ENCODE peak calls at places on chromosome 21, in nine cellular contexts. X is tibial nerve, M is sigmoid colon, U is A549, H is stomach, C is suprapubic skin, V is transverse colon, A is K562, Y is SK-N-SH. R is an unnamed sample.

GRCh38 chr21:37877171-37877570 is 39.1 kb downstream of the KCNJ6 start:
- DNase-seq in X (no peak), U (no peak), M (no peak), C (no peak), Y (no peak), V (no peak), A (no peak), H (no peak), R (no peak)

GRCh38 chr21:14591277-14591876 is 45.3 kb upstream of the SAMSN1 start:
- DNase-seq in X (no peak), V (no peak), M (no peak), H (no peak), C (no peak), U (no peak), Y (no peak), A (no peak), R (no peak)

GRCh38 chr21:34609244-34609950 is 5.5 kb downstream of the RCAN1 start:
- DNase-seq in C (no peak), X (no peak), A (no peak), Y (no peak), U (no peak), V (no peak), M (no peak), H (no peak), R (no peak)

GRCh38 chr21:32645261-32646182 is 33.3 kb upstream of the CFAP298 start:
- DNase-seq in V (no peak), X (no peak), U (no peak), H (no peak), C (no peak), A (peak), Y (no peak), M (no peak), R (no peak)

GRCh38 chr21:44599264-44600029 is 950 bp upstream of the KRTAP10-7 start:
- DNase-seq in X (no peak), M (no peak), U (no peak), A (no peak), H (no peak), C (no peak), Y (no peak), V (no peak), R (no peak)

GRCh38 chr21:31921079-31921478 is 48.3 kb downstream of the HUNK start:
- DNase-seq in U (peak), V (no peak), X (no peak), A (no peak), H (no peak), Y (no peak), C (no peak), M (no peak), R (no peak)

GRCh38 chr21:15976807-15977206 is 247.0 kb downstream of the USP25 start:
- DNase-seq in V (no peak), C (no peak), H (no peak), Y (no peak), U (peak), M (no peak), A (no peak), X (no peak), R (no peak)

GRCh38 chr21:31354604-31355443 is 10.8 kb upstream of the TIAM1 start:
- DNase-seq in V (peak), M (no peak), Y (no peak), C (no peak), X (no peak), H (peak), A (peak), U (peak), R (no peak)

GRCh38 chr21:33767236-33767635 is 124.9 kb downstream of the ITSN1 start:
- DNase-seq in U (no peak), H (no peak), A (no peak), V (no peak), X (no peak), C (no peak), Y (no peak), M (no peak), R (no peak)

GRCh38 chr21:38567577-38568360 is 69.5 kb upstream of the ERG start:
- DNase-seq in V (no peak), A (no peak), C (no peak), H (no peak), M (no peak), X (no peak), Y (peak), U (no peak), R (no peak)

GRCh38 chr21:25908495-25908894 is 173.7 kb downstream of the GABPA start:
- DNase-seq in Y (no peak), X (no peak), U (no peak), V (no peak), A (no peak), H (no peak), C (no peak), M (no peak), R (no peak)

GRCh38 chr21:42319368-42319767 is 4.2 kb upstream of the TFF3 start:
- DNase-seq in Y (no peak), H (no peak), U (no peak), V (no peak), C (no peak), A (no peak), X (no peak), M (peak), R (peak)

GRCh38 chr21:16797530-16797929 is 715.3 kb upstream of the CXADR start:
- DNase-seq in X (no peak), H (no peak), C (no peak), A (no peak), M (no peak), U (no peak), Y (no peak), V (no peak), R (no peak)

GRCh38 chr21:27646691-27647090 is 679.8 kb upstream of the ADAMTS5 start:
- DNase-seq in X (no peak), M (no peak), A (no peak), Y (no peak), U (no peak), V (no peak), H (no peak), C (no peak), R (no peak)

GRCh38 chr21:39083377-39084008 is 99.8 kb downstream of the PSMG1 start:
- DNase-seq in A (no peak), V (peak), X (peak), H (peak), C (no peak), Y (no peak), M (no peak), U (no peak), R (no peak)

GRCh38 chr21:38486221-38486620 is 12.1 kb downstream of the ERG start:
- DNase-seq in C (no peak), H (no peak), X (no peak), A (no peak), V (no peak), M (no peak), U (peak), Y (no peak), R (peak)

GRCh38 chr21:42614391-42614790 is 39.0 kb upstream of the PDE9A start:
- DNase-seq in A (no peak), V (no peak), H (no peak), C (peak), M (no peak), X (no peak), U (no peak), Y (no peak), R (no peak)

GRCh38 chr21:45034556-45035476 is 39.6 kb upstream of the ADARB1 start:
- DNase-seq in A (no peak), V (no peak), M (peak), U (no peak), H (no peak), Y (no peak), X (no peak), C (peak), R (peak)

GRCh38 chr21:38289697-38290096 is 32.9 kb downstream of the KCNJ15 start:
- DNase-seq in C (no peak), U (no peak), A (no peak), H (no peak), Y (no peak), M (peak), X (peak), V (peak), R (peak)

GRCh38 chr21:16145479-16145878 is 415.7 kb downstream of the USP25 start:
- DNase-seq in C (no peak), X (no peak), H (no peak), Y (no peak), V (no peak), U (no peak), M (no peak), A (no peak), R (peak)

GRCh38 chr21:39441502-39442475 is 3.8 kb downstream of the LCA5L start:
- DNase-seq in M (no peak), A (peak), Y (peak), U (peak), C (no peak), H (no peak), V (no peak), X (no peak), R (no peak)

GRCh38 chr21:36642777-36643176 is 56.1 kb upstream of the SIM2 start:
- DNase-seq in U (no peak), H (peak), C (no peak), Y (no peak), V (no peak), X (no peak), A (no peak), M (no peak), R (no peak)

GRCh38 chr21:36639769-36640168 is 59.1 kb upstream of the SIM2 start:
- DNase-seq in V (no peak), U (no peak), M (no peak), A (no peak), X (no peak), Y (no peak), H (no peak), C (no peak), R (no peak)

GRCh38 chr21:36641346-36641745 is 57.6 kb upstream of the SIM2 start:
- DNase-seq in M (no peak), C (no peak), A (no peak), V (no peak), U (no peak), X (no peak), H (no peak), Y (no peak), R (no peak)

GRCh38 chr21:36641886-36642285 is 57.0 kb upstream of the SIM2 start:
- DNase-seq in C (no peak), Y (no peak), M (no peak), H (no peak), X (no peak), U (no peak), V (no peak), A (no peak), R (no peak)

DNA sequence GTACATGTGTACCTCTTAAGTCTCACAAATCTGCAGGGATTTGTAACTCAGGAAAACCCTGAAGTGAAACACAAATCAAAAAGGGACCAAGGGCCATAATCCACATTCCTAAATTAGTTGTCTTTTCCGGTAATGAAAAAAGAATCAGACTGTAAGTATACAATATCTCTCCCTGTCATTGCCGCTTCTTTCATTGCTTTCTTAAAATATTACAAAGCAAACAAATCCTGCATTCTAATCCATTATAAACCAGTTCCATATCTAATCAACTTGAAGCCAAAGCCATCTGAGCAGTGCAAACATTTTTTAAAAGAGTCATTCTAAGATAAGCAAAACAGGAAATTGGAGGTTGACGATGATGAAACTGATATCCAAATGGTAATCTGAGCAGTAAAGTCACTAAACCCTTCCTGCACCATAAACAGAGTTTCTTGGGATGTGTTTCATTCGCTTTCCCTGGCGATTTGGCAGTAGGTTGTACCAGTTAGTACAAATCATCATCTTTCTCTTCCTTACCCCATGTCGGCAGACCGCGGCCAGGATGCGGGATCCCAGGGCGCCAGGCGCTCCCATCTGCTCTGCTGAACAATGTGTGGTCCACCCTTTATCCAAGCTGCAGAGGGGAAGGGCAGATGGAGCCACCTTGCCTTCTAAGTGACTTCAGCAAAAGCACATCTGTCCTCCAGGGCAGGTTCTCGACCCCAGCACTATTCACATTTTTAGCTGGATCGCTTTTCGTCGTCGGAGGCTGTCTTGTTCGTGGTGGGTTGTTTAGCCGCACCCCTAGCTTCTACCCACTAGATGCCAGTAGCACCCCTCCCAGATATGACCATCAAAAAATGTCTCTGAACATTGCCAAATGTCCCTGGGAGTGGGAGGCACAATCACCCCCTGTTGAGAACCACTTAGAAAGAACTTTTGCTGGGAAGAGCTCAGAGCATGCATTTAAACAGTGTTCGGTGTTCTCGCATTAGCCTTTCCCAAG is 58.4 kb upstream of the SIM2 start:
- DNase-seq in A (no peak), H (no peak), Y (no peak), M (no peak), C (no peak), V (no peak), U (no peak), X (no peak), R (peak)
- TF ChIP-seq CTCF in A (no peak), H (no peak), Y (no peak), M (no peak), C (no peak), V (no peak), U (no peak), X (no peak), R (no peak)

GRCh38 chr21:21096956-21097355 is 98.7 kb downstream of the NCAM2 start:
- DNase-seq in C (no peak), A (no peak), U (no peak), M (no peak), X (no peak), H (no peak), V (no peak), Y (no peak), R (no peak)

GRCh38 chr21:21097425-21097824 is 99.2 kb downstream of the NCAM2 start:
- DNase-seq in Y (no peak), C (no peak), M (no peak), U (no peak), A (no peak), V (no peak), H (no peak), X (no peak), R (no peak)

GRCh38 chr21:21102874-21103273 is 104.7 kb downstream of the NCAM2 start:
- DNase-seq in H (no peak), A (no peak), Y (no peak), C (no peak), M (no peak), X (no peak), V (no peak), U (no peak), R (no peak)

GRCh38 chr21:21103692-21104091 is 105.5 kb downstream of the NCAM2 start:
- DNase-seq in H (no peak), X (no peak), A (no peak), U (no peak), M (no peak), C (no peak), V (no peak), Y (no peak), R (no peak)

DNA sequence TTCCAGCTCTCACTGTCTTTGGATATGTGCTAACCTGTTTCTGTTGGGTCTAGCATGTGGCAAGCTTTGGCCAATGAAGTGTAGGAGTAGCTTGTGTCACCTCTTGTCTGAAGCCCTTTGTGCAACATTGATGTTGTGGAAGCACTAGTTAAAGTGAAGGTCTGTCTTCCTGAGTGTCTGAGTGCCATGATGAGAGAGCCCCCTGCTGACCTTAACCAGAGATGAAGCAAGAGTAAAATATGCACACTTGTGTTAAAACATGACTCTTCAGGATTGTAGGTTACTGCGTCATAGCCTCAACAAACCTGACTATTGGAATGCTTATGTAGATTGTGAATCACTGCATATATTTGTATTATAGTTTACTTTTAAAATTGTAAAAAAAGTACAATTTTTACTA is 103.7 kb downstream of the NCAM2 start:
- DNase-seq in U (no peak), X (no peak), M (no peak), C (no peak), Y (peak), A (peak), V (no peak), H (no peak), R (no peak)
- TF ChIP-seq EP300 in U (no peak), X (no peak), M (no peak), C (no peak), Y (no peak), A (no peak), V (no peak), H (no peak), R (no peak)

DNA sequence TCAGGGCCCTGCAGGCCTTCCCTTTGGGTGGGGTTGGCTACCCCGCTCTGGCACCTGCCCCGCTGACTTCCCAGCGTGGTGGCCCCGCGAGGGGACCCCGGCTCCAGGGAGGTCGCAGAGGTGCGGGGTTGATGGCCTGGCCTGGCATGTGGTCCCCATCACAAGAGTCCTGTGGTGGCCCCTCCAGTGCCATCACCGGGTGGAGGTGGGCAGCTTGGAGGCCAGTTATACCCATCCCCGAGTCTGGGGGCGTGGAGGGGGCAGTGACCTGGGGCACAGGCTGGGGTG is 26.8 kb downstream of the PRMT2 start:
- DNase-seq in A (no peak), M (no peak), V (no peak), C (no peak), H (no peak), Y (peak), U (no peak), X (no peak), R (no peak)
- TF ChIP-seq CTCF in A (no peak), M (no peak), V (no peak), C (no peak), H (no peak), Y (no peak), U (no peak), X (no peak), R (no peak)

GRCh38 chr21:29481641-29482040 is 182.9 kb downstream of the BACH1 start:
- DNase-seq in Y (no peak), X (no peak), M (no peak), H (no peak), U (no peak), V (no peak), A (no peak), C (no peak), R (no peak)
- TF ChIP-seq EP300 in Y (no peak), X (no peak), M (no peak), H (no peak), U (no peak), V (no peak), A (no peak), C (no peak), R (no peak)

GRCh38 chr21:40839551-40839950 is 7.4 kb downstream of the DSCAM start:
- DNase-seq in V (no peak), H (no peak), C (no peak), X (no peak), M (no peak), Y (no peak), U (no peak), A (no peak), R (no peak)

GRCh38 chr21:40841524-40842196 is 5.3 kb downstream of the DSCAM start:
- DNase-seq in Y (peak), X (peak), H (peak), A (peak), U (peak), M (no peak), C (no peak), V (no peak), R (peak)

GRCh38 chr21:40837456-40837855 is 9.5 kb downstream of the DSCAM start:
- DNase-seq in H (no peak), Y (no peak), U (no peak), V (no peak), C (no peak), X (no peak), M (no peak), A (no peak), R (no peak)

GRCh38 chr21:40842197-40842552 is 4.8 kb downstream of the DSCAM start:
- DNase-seq in M (no peak), V (no peak), U (no peak), C (no peak), A (no peak), Y (no peak), H (no peak), X (no peak), R (no peak)

GRCh38 chr21:40840441-40840840 is 6.5 kb downstream of the DSCAM start:
- DNase-seq in X (no peak), A (no peak), C (no peak), V (no peak), U (no peak), M (no peak), H (no peak), Y (no peak), R (no peak)
- TF ChIP-seq CTCF in X (no peak), A (no peak), C (no peak), V (no peak), U (no peak), M (no peak), H (no peak), Y (no peak), R (no peak)

GRCh38 chr21:35721701-35722100 is 338.6 kb downstream of the SETD4 start:
- DNase-seq in H (no peak), M (no peak), X (no peak), C (no peak), A (no peak), U (no peak), Y (no peak), V (no peak), R (no peak)

GRCh38 chr21:35713914-35714313 is 346.4 kb downstream of the SETD4 start:
- DNase-seq in A (no peak), Y (no peak), H (no peak), U (no peak), X (no peak), V (no peak), C (no peak), M (no peak), R (no peak)

GRCh38 chr21:35716886-35717285 is 343.4 kb downstream of the SETD4 start:
- DNase-seq in V (no peak), Y (no peak), H (no peak), A (no peak), U (no peak), M (no peak), C (no peak), X (no peak), R (no peak)

GRCh38 chr21:35720065-35720810 is 340.1 kb downstream of the SETD4 start:
- DNase-seq in X (no peak), A (no peak), H (no peak), C (no peak), V (no peak), U (no peak), Y (no peak), M (no peak), R (no peak)

GRCh38 chr21:35719105-35719504 is 341.2 kb downstream of the SETD4 start:
- DNase-seq in V (no peak), X (no peak), C (no peak), A (no peak), M (no peak), H (no peak), Y (no peak), U (no peak), R (no peak)
- TF ChIP-seq EP300 in V (no peak), X (no peak), C (no peak), A (no peak), M (no peak), H (no peak), Y (no peak), U (no peak), R (no peak)

GRCh38 chr21:46220275-46220810 is 8.2 kb downstream of the LSS start:
- DNase-seq in H (no peak), C (peak), U (no peak), M (peak), A (no peak), X (no peak), V (no peak), Y (no peak), R (no peak)
- TF ChIP-seq CTCF in H (no peak), C (no peak), U (no peak), M (no peak), A (no peak), X (no peak), V (no peak), Y (no peak), R (no peak)